ENCODE peak calls at places on chromosomes 11 and 22, in six cellular contexts. F, P, B, H, S and X are unnamed samples.
A peak's percentile ranks its signal among the peaks of the same experiment; 100 is the strongest.

GRCh38 chr11:44936527-44936926 is 14.2 kb downstream of the TP53I11 start:
- DNase-seq in F (peak; percentile 82), P (peak; percentile 79), B (peak; percentile 90), H (peak; percentile 37), S (peak; percentile 86), X (peak; percentile 88)

GRCh38 chr11:107821199-107821926 is 37.2 kb downstream of the SLC35F2 start:
- DNase-seq in F (no peak), P (no peak), B (no peak), H (no peak), S (no peak), X (no peak)

GRCh38 chr11:62539238-62539925 is 7.2 kb downstream of the AHNAK start:
- DNase-seq in F (no peak), P (no peak), B (no peak), H (peak; percentile 74), S (peak; percentile 85), X (peak; percentile 80)

GRCh38 chr11:130612291-130612802 is 163.9 kb downstream of the ADAMTS15 start:
- DNase-seq in F (no peak), P (no peak), B (no peak), H (no peak), S (no peak), X (no peak)

GRCh38 chr11:3085052-3085451 is 27.8 kb upstream of the CARS1 start:
- DNase-seq in F (no peak), P (no peak), B (no peak), H (no peak), S (no peak), X (no peak)

GRCh38 chr11:45147871-45148270 is 1.4 kb downstream of the PRDM11 start:
- DNase-seq in F (no peak), P (peak; percentile 4), B (no peak), H (no peak), S (peak; percentile 18), X (no peak)

GRCh38 chr22:48827228-48827810 is 1000.4 kb downstream of the BRD1 start:
- DNase-seq in F (no peak), P (no peak), B (no peak), H (no peak), S (no peak), X (no peak)

GRCh38 chr11:118305726-118306125 is 1.2 kb downstream of the CD3E start:
- DNase-seq in F (no peak), P (no peak), B (no peak), H (no peak), S (no peak), X (no peak)

DNA sequence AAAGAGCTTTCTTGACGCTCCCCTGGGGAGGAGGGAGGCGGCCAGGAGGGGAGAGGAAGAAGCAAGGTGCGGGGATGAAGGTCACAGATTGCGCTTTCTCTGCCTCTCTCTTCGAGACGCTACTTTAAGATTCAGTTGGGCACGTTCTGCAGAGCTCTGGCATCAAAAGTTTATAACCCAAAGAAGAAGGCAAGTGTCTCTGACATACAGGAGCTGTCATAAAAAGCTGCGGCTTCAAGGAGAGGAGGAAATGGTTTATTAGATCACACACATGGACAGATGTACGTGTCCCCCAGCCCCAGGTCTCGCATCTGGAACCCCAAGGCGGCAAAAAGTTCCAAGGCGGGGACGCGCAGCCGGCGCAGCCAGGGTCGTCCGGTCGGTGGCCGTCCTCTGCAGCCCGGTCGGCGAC is 589.0 kb downstream of the OPCML start:
- DNase-seq in F (no peak), P (no peak), B (peak; percentile 43), H (no peak), S (no peak), X (no peak)
- H3K4me3 ChIP-seq in F (no peak overlapping the region), P (peak overlapping the region; percentile 5), B (peak overlapping the region; percentile 89), H (peak overlapping the region; percentile 32), S (no peak overlapping the region), X (peak overlapping the region; percentile 25)

DNA sequence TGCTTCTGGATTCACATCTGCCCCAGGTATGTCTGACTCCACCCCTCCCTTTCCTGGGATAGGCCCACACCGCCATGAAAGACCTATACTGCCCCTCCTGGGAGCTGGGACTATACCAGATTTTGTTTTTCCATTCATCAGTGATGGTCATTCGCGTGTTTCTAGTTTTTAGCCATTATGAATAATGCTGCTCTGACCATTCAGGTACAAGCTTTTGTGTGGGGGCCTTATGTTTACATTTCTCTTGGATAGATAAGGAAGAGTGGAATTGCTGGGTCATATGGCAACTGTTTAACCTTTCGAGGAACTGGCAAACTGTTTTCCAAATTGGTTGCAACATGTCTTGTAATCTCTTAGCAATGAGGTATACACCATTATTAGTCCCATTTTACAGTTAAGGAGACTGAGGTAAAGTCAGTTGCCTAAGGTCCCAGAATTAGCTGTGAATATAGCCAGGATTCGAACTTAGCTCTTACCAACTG is 1.2 kb upstream of the TBC1D10A start:
- DNase-seq in F (no peak), P (peak; percentile 45), B (peak; percentile 72), H (no peak), S (peak; percentile 62), X (no peak)
- TF ChIP-seq CTCF in F (no peak), P (peak; percentile 37), B (peak; percentile 46), H (no peak), S (peak; percentile 21), X (no peak)

DNA sequence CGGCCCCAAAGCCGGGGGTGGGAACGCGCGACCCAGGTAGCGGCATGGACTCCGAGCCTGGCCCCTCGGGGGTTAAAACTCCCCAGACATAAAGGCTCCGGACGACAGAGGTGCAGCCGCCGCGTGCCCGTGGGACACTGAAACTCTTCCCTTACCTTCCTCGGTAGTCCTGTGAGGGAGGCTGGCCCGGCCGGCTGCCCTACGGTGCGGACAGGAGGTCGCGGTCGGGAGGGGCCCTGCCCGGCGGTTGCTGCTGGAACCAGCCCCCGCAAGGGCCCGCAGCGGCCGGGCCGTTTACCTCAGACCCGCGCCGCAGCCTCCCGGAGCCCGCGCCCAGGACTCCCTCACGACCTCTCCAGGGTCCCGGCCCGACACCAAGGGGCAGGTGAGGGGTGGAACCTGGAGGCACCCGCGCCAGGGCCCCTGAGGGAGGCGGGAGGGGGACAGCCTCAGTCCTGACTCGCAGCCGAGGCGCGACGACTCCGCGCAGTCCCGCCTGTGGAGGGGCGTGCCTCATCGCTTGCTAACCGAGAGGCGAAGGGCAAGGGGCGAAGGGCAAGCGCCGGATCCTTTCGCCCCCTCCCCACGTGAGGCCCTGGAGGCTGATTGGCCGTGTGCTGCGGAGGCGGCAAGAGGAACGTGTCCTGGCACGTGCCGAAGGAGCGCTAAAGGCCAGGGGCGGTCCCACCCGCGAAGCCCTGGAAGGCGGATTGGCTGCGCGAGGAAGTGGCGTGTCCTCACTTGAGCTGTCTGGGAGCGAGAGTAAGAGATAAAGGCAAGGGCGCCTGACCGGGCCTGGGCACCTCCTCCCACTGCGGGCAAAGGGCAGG is at the start of gene UPB1:
- DNase-seq in F (no peak), P (no peak), B (peak; percentile 69), H (no peak), S (no peak), X (no peak)
- H3K4me3 ChIP-seq in F (no peak within 1 kb of the TSS), P (peak within 1 kb of the TSS; percentile 18), B (peak within 1 kb of the TSS; percentile 67), H (peak within 1 kb of the TSS; percentile 10), S (no peak within 1 kb of the TSS), X (peak within 1 kb of the TSS; percentile 26)

DNA sequence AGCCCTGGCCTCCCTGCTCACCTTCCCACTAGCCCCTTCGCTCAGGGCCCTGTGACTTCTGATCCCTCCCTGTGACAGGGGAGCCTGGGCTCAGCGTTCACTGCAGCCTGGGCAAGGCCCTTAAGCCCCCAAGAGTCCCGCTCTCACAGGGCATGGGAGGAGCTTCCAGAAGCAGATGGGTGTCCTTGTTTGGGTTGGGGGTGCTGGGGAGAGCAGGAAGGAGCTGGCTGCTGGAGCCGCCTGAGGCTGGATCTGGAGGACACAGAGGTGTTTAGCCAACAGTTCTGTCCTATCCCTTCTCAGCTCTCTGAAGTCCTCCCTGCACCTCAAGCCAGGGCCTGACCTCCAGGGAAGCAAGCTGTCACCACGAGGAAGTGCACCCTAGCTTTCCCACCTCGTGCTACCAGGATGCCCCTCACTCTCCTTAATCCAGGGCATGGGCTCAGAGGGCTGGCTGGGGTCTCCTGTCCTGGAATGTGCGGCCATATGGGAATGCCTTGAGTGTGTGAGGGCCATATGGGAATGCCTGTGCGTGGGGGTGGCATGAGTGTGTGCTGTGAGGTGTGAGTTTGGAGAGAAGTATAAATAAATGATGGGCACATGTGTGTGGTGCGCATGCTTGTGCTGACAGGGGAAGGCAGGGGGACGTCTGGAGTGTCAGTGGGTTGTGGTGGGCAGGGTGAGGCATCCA is 25.0 kb upstream of the TUB start:
- DNase-seq in F (peak; percentile 10), P (no peak), B (no peak), H (no peak), S (no peak), X (no peak)
- TF ChIP-seq CTCF in F (no peak), P (no peak), B (no peak), H (no peak), S (no peak), X (no peak)

DNA sequence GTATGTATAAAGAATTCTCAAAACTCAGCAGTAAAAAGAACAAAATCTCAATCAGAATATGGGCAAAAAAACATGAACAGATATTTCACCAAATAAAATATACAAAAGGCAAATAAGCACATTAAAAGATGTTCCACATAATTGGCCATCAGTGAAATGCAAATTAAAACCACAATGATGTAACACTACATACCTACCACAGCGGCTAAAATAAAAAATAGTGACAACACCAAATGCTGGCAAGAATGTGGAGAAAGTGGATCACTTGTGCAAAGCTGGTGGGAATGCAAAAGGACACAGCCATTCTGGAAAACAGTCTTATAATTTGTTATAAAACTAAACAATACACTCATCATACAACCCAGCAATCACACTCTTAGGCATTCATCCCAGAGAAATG is 38.3 kb upstream of the ACER3 start:
- DNase-seq in F (no peak), P (no peak), B (no peak), H (no peak), S (no peak), X (no peak)
- H3K4me3 ChIP-seq in F (no peak overlapping the region), P (no peak overlapping the region), B (no peak overlapping the region), H (no peak overlapping the region), S (no peak overlapping the region), X (no peak overlapping the region)

DNA sequence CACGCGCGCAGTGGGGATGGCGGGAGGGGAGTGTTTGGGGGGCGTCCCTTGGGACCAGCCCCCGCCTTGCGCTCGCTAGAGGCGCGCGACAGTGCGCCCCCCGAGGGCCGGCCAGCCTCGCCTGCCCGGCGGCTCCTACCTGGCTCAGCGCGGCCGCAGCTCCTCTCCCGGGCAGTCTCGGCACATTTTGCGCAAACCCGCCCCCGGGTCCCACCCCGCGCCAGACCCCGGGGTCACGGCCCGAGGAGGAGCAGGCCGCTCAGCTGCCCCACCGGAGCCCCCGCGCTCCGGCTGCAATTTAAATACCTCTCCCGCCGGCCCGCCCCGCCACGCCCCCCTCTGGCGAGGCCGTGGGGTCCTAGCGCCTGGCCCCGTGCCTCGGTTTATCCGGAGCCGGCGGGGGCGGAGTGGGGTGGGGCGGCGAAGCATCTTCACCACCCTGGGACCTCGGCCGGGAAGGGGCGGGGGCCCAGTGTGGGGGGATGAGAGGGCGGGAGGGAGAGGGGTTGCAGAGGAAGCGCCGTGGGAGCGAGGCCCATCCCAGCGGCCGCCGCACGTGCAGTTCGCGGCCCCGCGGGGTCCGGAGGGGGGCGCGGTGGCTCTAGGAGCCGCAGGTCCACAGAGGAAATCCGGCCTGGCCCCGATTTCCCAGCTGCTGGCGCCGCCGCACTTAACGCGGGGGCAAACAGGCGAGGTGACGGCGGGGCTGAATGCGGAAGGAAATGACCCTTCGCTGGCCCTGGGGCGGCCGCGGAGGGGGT is at the start of gene LRRC32:
- DNase-seq in F (peak; percentile 56), P (no peak), B (peak; percentile 62), H (no peak), S (peak; percentile 67), X (peak; percentile 57)
- TF ChIP-seq CTCF in F (no peak), P (no peak), B (no peak), H (no peak), S (no peak), X (no peak)

DNA sequence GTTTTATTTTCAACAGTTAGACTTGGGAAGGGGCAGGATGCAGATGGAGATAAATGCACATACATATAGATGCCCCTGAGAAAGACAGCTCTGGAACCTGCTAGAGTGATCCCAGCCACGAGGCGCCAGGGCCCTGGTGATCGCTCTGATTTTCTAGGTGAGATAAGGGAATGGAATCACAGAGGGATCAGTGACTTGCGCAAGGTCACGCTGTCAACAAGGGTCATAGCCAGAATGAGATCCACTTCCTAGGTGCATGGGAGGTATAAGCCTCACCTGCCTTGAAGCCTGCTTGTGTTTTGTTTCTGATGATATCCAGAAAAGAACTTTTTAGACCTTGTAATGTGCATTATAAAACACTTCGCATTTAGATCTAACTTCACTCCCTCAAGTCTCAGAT is 47.5 kb downstream of the ZBTB16 start:
- DNase-seq in F (no peak), P (no peak), B (no peak), H (no peak), S (no peak), X (no peak)
- H3K4me3 ChIP-seq in F (no peak overlapping the region), P (no peak overlapping the region), B (no peak overlapping the region), H (no peak overlapping the region), S (no peak overlapping the region), X (no peak overlapping the region)